ENCODE peak calls at places on chromosomes 12 and 14, in four cellular contexts. J is foreskin fibroblast, E is H9, O is mammary epithelial cell. B is an unnamed sample.

GRCh38 chr14:105173901-105174894 is 5.6 kb upstream of the JAG2 start:
- DNase-seq in J (no peak), E (no peak), O (no peak), B (no peak)

GRCh38 chr12:6765634-6766581 is at the start of gene PTMS:
- DNase-seq in J (peak), E (peak), O (peak), B (peak)

GRCh38 chr14:98909251-98909944 is 362.6 kb downstream of the BCL11B start:
- DNase-seq in J (no peak), E (no peak), O (peak), B (peak)

GRCh38 chr14:52051861-52052260 is 17.0 kb downstream of the NID2 start:
- DNase-seq in J (peak), E (no peak), O (no peak), B (peak)

GRCh38 chr14:94601961-94602391 is 10.2 kb upstream of the SERPINA3 start:
- DNase-seq in J (peak), E (peak), O (peak), B (peak)

GRCh38 chr14:53571589-53571988 is 385.0 kb downstream of the BMP4 start:
- DNase-seq in J (no peak), E (no peak), O (no peak), B (no peak)

GRCh38 chr14:105075364-105076295 is 10.4 kb upstream of the GPR132 start:
- DNase-seq in J (peak), E (peak), O (no peak), B (no peak)

GRCh38 chr12:58450868-58451482 is 469.3 kb downstream of the LRIG3 start:
- DNase-seq in J (no peak), E (no peak), O (no peak), B (no peak)

GRCh38 chr12:80241576-80242273 is 142.4 kb downstream of the OTOGL start:
- DNase-seq in J (peak), E (no peak), O (peak), B (peak)

GRCh38 chr12:108890208-108890607 is 10.3 kb downstream of the DAO start:
- DNase-seq in J (peak), E (peak), O (no peak), B (peak)

GRCh38 chr14:66842911-66843572 is 335.1 kb downstream of the GPHN start:
- DNase-seq in J (no peak), E (no peak), O (no peak), B (no peak)

GRCh38 chr14:68011629-68012028 is 192.1 kb downstream of the RAD51B start:
- DNase-seq in J (peak), E (no peak), O (no peak), B (peak)

GRCh38 chr12:51683763-51684357 is 92.8 kb downstream of the SCN8A start:
- DNase-seq in J (peak), E (no peak), O (peak), B (peak)

GRCh38 chr14:90444077-90444696 is 47.4 kb downstream of the CALM1 start:
- DNase-seq in J (peak), E (no peak), O (peak), B (no peak)

GRCh38 chr12:108850854-108851573 is 6.4 kb downstream of the SSH1 start:
- DNase-seq in J (peak), E (no peak), O (no peak), B (peak)

GRCh38 chr12:124734224-124734788 is 129.4 kb downstream of the SCARB1 start:
- DNase-seq in J (peak), E (peak), O (no peak), B (no peak)

GRCh38 chr14:68283378-68284123 is 464.0 kb downstream of the RAD51B start:
- DNase-seq in J (peak), E (no peak), O (no peak), B (no peak)

GRCh38 chr14:99249389-99249788 is 22.6 kb downstream of the BCL11B start:
- DNase-seq in J (no peak), E (no peak), O (peak), B (no peak)

GRCh38 chr14:19918553-19919264 is 1.7 kb upstream of the OR4K5 start:
- DNase-seq in J (no peak), E (no peak), O (no peak), B (no peak)

GRCh38 chr14:61662437-61663311 is 32.6 kb upstream of the HIF1A start:
- DNase-seq in J (peak), E (no peak), O (peak), B (peak)

GRCh38 chr12:3365416-3366385 is 125.3 kb upstream of the PRMT8 start:
- DNase-seq in J (peak), E (peak), O (peak), B (no peak)

GRCh38 chr12:66662729-66663128 is 16.1 kb downstream of the GRIP1 start:
- DNase-seq in J (peak), E (no peak), O (peak), B (peak)

GRCh38 chr12:118034429-118035193 is 18.1 kb downstream of the RFC5 start:
- DNase-seq in J (peak), E (peak), O (peak), B (peak)

GRCh38 chr12:70910666-70911065 is 9.9 kb downstream of the PTPRR start:
- DNase-seq in J (no peak), E (no peak), O (no peak), B (no peak)

GRCh38 chr12:89250648-89251047 is 101.7 kb downstream of the DUSP6 start:
- DNase-seq in J (peak), E (no peak), O (no peak), B (no peak)

GRCh38 chr12:108689314-108690190 is 41.8 kb downstream of the CORO1C start:
- DNase-seq in J (peak), E (no peak), O (no peak), B (peak)

GRCh38 chr14:71466942-71467341 is 465.3 kb upstream of the RGS6 start:
- DNase-seq in J (peak), E (no peak), O (no peak), B (no peak)

GRCh38 chr12:112577473-112578334 is 159.0 kb downstream of the PTPN11 start:
- DNase-seq in J (no peak), E (peak), O (no peak), B (no peak)

GRCh38 chr14:53306267-53306721 is 153.2 kb upstream of the DDHD1 start:
- DNase-seq in J (peak), E (peak), O (no peak), B (peak)

GRCh38 chr12:10613334-10614055 is at the start of gene MAGOHB:
- DNase-seq in J (peak), E (peak), O (peak), B (peak)
- TF ChIP-seq CTCF in J (no peak), E (no peak), O (no peak), B (no peak)

GRCh38 chr12:52693261-52693660 is 10.1 kb downstream of the KRT77 start:
- DNase-seq in J (no peak), E (no peak), O (no peak), B (no peak)

GRCh38 chr12:52691765-52692150 is 11.6 kb upstream of the KRT1 start:
- DNase-seq in J (no peak), E (no peak), O (no peak), B (no peak)

GRCh38 chr12:52691076-52691764 is 11.0 kb upstream of the KRT1 start:
- DNase-seq in J (no peak), E (peak), O (no peak), B (no peak)

GRCh38 chr12:52690351-52691075 is 10.3 kb upstream of the KRT1 start:
- DNase-seq in J (no peak), E (no peak), O (no peak), B (no peak)

GRCh38 chr12:52692253-52692652 is 11.1 kb downstream of the KRT77 start:
- DNase-seq in J (no peak), E (peak), O (no peak), B (no peak)
- TF ChIP-seq CTCF in J (no peak), E (peak), O (no peak), B (peak)

GRCh38 chr14:21891921-21892320 is 218.3 kb upstream of the OR4E1 start:
- DNase-seq in J (no peak), E (no peak), O (no peak), B (no peak)

GRCh38 chr14:21894003-21894897 is 220.6 kb upstream of the OR4E1 start:
- DNase-seq in J (no peak), E (peak), O (no peak), B (no peak)
- TF ChIP-seq CTCF in J (no peak), E (peak), O (peak), B (peak)

DNA sequence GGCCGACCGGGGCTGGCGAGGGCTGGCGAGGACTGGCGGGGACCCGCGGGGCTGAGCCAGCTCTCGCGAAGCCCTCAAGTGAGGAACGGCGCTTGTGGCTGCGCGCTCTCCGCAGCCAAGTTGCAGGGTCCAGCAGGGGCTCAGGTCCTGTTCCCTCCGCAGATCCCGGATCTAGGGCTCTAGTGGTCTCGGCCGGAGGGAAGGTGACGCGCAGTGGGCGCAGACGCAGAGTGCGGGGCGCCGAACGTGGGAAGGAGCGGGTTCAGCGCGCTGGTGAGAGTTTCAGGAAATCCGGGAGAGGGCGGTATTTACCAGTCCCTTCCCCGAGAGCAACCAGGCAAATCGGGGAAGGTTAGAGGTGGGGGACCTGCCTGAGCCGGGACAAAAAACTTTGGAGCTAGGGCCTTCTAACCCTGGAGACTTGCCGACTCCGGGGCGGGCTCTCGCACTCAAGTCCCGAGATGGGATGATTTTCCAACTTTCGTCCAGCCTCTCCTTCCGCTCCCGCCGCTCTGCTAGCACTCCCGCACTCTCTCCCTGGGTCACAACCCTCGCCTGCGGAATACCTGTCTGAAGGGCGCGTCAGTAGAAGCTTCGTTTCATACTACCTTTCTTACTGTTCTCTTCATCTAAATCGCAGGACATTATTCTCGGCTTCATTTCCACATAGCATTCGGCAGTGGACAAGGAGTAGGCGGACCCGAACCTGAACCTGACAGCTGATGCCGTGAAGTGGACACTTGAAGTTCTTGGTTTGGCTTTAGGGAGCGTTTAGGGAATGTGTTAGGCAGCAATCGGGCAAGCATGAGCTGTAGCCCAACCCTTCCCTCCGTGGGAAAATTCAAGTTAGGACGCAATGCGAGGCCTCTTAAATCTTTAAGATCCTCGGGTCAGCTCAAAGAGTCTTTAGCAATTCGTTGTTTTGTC is 13.6 kb upstream of the PAX9 start:
- DNase-seq in J (peak), E (peak), O (peak), B (peak)
- TF ChIP-seq CTCF in J (peak), E (peak), O (peak), B (peak)

B was measured in astrocyte of the spinal cord.